ENCODE peak calls at places on chromosomes 3 and 15, in four cellular contexts. M is IMR-90, L is HCEC 1CT, Z is AG08396. R is an unnamed sample.

GRCh38 chr15:26888761-26889160 is 21.9 kb downstream of the GABRA5 start:
- DNase-seq in M (no peak), L (no peak), Z (no peak), R (no peak)

GRCh38 chr15:95512906-95513305 is 817.6 kb upstream of the NR2F2 start:
- DNase-seq in M (no peak), L (no peak), Z (no peak), R (no peak)

GRCh38 chr3:128515967-128516366 is 23.0 kb upstream of the GATA2 start:
- DNase-seq in M (no peak), L (peak), Z (no peak), R (no peak)

GRCh38 chr15:29770796-29771195 is 51.5 kb downstream of the TJP1 start:
- DNase-seq in M (peak), L (peak), Z (no peak), R (no peak)

GRCh38 chr3:64216706-64217105 is 8.6 kb downstream of the PRICKLE2 start:
- DNase-seq in M (peak), L (peak), Z (no peak), R (peak)

GRCh38 chr3:36244728-36245127 is 135.6 kb upstream of the STAC start:
- DNase-seq in M (no peak), L (no peak), Z (no peak), R (no peak)

GRCh38 chr3:125128861-125129501 is 73.2 kb upstream of the HEG1 start:
- DNase-seq in M (peak), L (peak), Z (peak), R (peak)

GRCh38 chr3:160885791-160886286 is 129.8 kb downstream of the PPM1L start:
- DNase-seq in M (peak), L (peak), Z (no peak), R (no peak)

GRCh38 chr3:109888026-109888425 is 550.7 kb upstream of the DPPA4 start:
- DNase-seq in M (no peak), L (no peak), Z (no peak), R (no peak)

GRCh38 chr3:66365023-66365581 is 135.7 kb downstream of the LRIG1 start:
- DNase-seq in M (no peak), L (no peak), Z (no peak), R (no peak)

GRCh38 chr15:74613953-74614743 is 1.5 kb upstream of the CLK3 start:
- DNase-seq in M (no peak), L (no peak), Z (no peak), R (no peak)

GRCh38 chr15:33844186-33844585 is 124.1 kb upstream of the CHRM5 start:
- DNase-seq in M (no peak), L (no peak), Z (no peak), R (no peak)

GRCh38 chr3:73324203-73325155 is 263.0 kb downstream of the EBLN2 start:
- DNase-seq in M (no peak), L (no peak), Z (peak), R (no peak)

GRCh38 chr15:76565366-76565765 is 228.8 kb downstream of the ISL2 start:
- DNase-seq in M (peak), L (no peak), Z (no peak), R (no peak)

GRCh38 chr3:134364936-134365765 is 9.1 kb downstream of the AMOTL2 start:
- DNase-seq in M (no peak), L (no peak), Z (no peak), R (peak)

GRCh38 chr3:49454457-49454856 is 15.6 kb upstream of the DAG1 start:
- DNase-seq in M (no peak), L (no peak), Z (no peak), R (peak)

GRCh38 chr3:30496496-30496966 is 109.9 kb upstream of the TGFBR2 start:
- DNase-seq in M (peak), L (peak), Z (peak), R (peak)

GRCh38 chr3:146640955-146641867 is 36.1 kb upstream of the PLSCR5 start:
- DNase-seq in M (peak), L (peak), Z (peak), R (no peak)